ENCODE peak calls at places on chromosome 2, in five cellular contexts. G is H1, K is HepG2, N is K562, Y is endothelial cell of umbilical vein. H is an unnamed sample.

GRCh38 chr2:10960606-10961489 is 49.1 kb downstream of the KCNF1 start:
- DNase-seq in G (no peak), K (no peak), N (peak), Y (no peak), H (no peak)

GRCh38 chr2:57126410-57126809 is 920.2 kb upstream of the VRK2 start:
- DNase-seq in G (no peak), K (no peak), N (no peak), Y (no peak), H (no peak)

GRCh38 chr2:53672881-53673522 is 94.6 kb upstream of the CHAC2 start:
- DNase-seq in G (no peak), K (no peak), N (peak), Y (no peak), H (no peak)

GRCh38 chr2:64454316-64455030 is 511 bp downstream of the LGALSL start:
- DNase-seq in G (peak), K (no peak), N (peak), Y (peak), H (peak)

GRCh38 chr2:239368906-239369584 is 31.8 kb downstream of the HDAC4 start:
- DNase-seq in G (no peak), K (no peak), N (no peak), Y (no peak), H (no peak)

GRCh38 chr2:47354817-47355653 is 47.9 kb upstream of the MSH2 start:
- DNase-seq in G (no peak), K (no peak), N (no peak), Y (no peak), H (no peak)

GRCh38 chr2:72034353-72035095 is 113.1 kb downstream of the CYP26B1 start:
- DNase-seq in G (no peak), K (no peak), N (no peak), Y (no peak), H (no peak)

GRCh38 chr2:111101592-111101991 is 19.1 kb upstream of the BCL2L11 start:
- DNase-seq in G (no peak), K (no peak), N (no peak), Y (no peak), H (no peak)

GRCh38 chr2:63345285-63345633 is 243.0 kb downstream of the WDPCP start:
- DNase-seq in G (no peak), K (no peak), N (no peak), Y (no peak), H (no peak)

GRCh38 chr2:97743913-97744312 is 30.5 kb downstream of the ZAP70 start:
- DNase-seq in G (no peak), K (peak), N (no peak), Y (no peak), H (no peak)

GRCh38 chr2:69143726-69144360 is 130.9 kb downstream of the ANTXR1 start:
- DNase-seq in G (no peak), K (no peak), N (no peak), Y (no peak), H (no peak)

GRCh38 chr2:102268529-102269524 is 42.5 kb upstream of the IL1RL1 start:
- DNase-seq in G (no peak), K (no peak), N (no peak), Y (no peak), H (no peak)

GRCh38 chr2:197269173-197269572 is 41.4 kb downstream of the ANKRD44 start:
- DNase-seq in G (no peak), K (no peak), N (no peak), Y (no peak), H (no peak)

GRCh38 chr2:65491381-65491903 is 59.0 kb upstream of the SPRED2 start:
- DNase-seq in G (no peak), K (no peak), N (no peak), Y (peak), H (no peak)

GRCh38 chr2:191206613-191207471 is 38.4 kb upstream of the MYO1B start:
- DNase-seq in G (no peak), K (no peak), N (no peak), Y (no peak), H (no peak)

GRCh38 chr2:143802242-143802641 is 673.0 kb downstream of the ARHGAP15 start:
- DNase-seq in G (no peak), K (no peak), N (no peak), Y (no peak), H (peak)

GRCh38 chr2:127392133-127392827 is 4.5 kb upstream of the MAP3K2 start:
- DNase-seq in G (no peak), K (no peak), N (no peak), Y (no peak), H (no peak)

GRCh38 chr2:173990970-173991819 is 26.0 kb upstream of the SP3 start:
- DNase-seq in G (no peak), K (no peak), N (no peak), Y (peak), H (no peak)

GRCh38 chr2:74418312-74418711 is 3.1 kb downstream of the C2orf81 start:
- DNase-seq in G (no peak), K (no peak), N (no peak), Y (no peak), H (no peak)

GRCh38 chr2:209472871-209473270 is 49.0 kb downstream of the MAP2 start:
- DNase-seq in G (no peak), K (no peak), N (no peak), Y (peak), H (no peak)

GRCh38 chr2:149084924-149085795 is 46.7 kb downstream of the LYPD6B start:
- DNase-seq in G (no peak), K (no peak), N (no peak), Y (no peak), H (no peak)

GRCh38 chr2:189594305-189594704 is 13.7 kb upstream of the SLC40A1 start:
- DNase-seq in G (no peak), K (no peak), N (no peak), Y (no peak), H (no peak)

GRCh38 chr2:26018184-26018716 is 15.6 kb upstream of the RAB10 start:
- DNase-seq in G (peak), K (peak), N (peak), Y (peak), H (peak)

GRCh38 chr2:126513033-126513432 is 142.9 kb upstream of the GYPC start:
- DNase-seq in G (no peak), K (no peak), N (no peak), Y (no peak), H (no peak)

GRCh38 chr2:30655660-30656059 is 151.6 kb downstream of the CAPN13 start:
- DNase-seq in G (peak), K (no peak), N (no peak), Y (no peak), H (no peak)

GRCh38 chr2:239727776-239728600 is 297.2 kb downstream of the NDUFA10 start:
- DNase-seq in G (no peak), K (no peak), N (peak), Y (no peak), H (no peak)

GRCh38 chr2:10258726-10259125 is 44.0 kb upstream of the HPCAL1 start:
- DNase-seq in G (no peak), K (no peak), N (no peak), Y (no peak), H (no peak)

GRCh38 chr2:70141754-70142589 is 48.8 kb downstream of the C2orf42 start:
- DNase-seq in G (peak), K (peak), N (peak), Y (peak), H (peak)

GRCh38 chr2:53473236-53473635 is 294.4 kb upstream of the CHAC2 start:
- DNase-seq in G (no peak), K (peak), N (peak), Y (no peak), H (peak)

GRCh38 chr2:10329880-10330699 is 27.4 kb downstream of the HPCAL1 start:
- DNase-seq in G (no peak), K (peak), N (no peak), Y (peak), H (peak)

GRCh38 chr2:54983345-54984235 is 66.7 kb downstream of the RTN4 start:
- DNase-seq in G (no peak), K (no peak), N (no peak), Y (peak), H (no peak)

GRCh38 chr2:207419331-207419730 is 110.4 kb upstream of the CREB1 start:
- DNase-seq in G (no peak), K (no peak), N (no peak), Y (no peak), H (no peak)

GRCh38 chr2:161424992-161425391 is 8.9 kb downstream of the TBR1 start:
- DNase-seq in G (no peak), K (no peak), N (no peak), Y (no peak), H (no peak)

GRCh38 chr2:51490576-51491234 is 458.8 kb upstream of the NRXN1 start:
- DNase-seq in G (no peak), K (no peak), N (no peak), Y (no peak), H (no peak)

GRCh38 chr2:196660264-196660663 is 20.7 kb downstream of the CCDC150 start:
- DNase-seq in G (no peak), K (no peak), N (no peak), Y (peak), H (no peak)

GRCh38 chr2:25851740-25852503 is 26.4 kb downstream of the ASXL2 start:
- DNase-seq in G (no peak), K (peak), N (peak), Y (peak), H (peak)

GRCh38 chr2:48532824-48533223 is 2.9 kb downstream of the STON1 start:
- DNase-seq in G (no peak), K (no peak), N (no peak), Y (no peak), H (no peak)

GRCh38 chr2:162748566-162749215 is 89.9 kb downstream of the KCNH7 start:
- DNase-seq in G (no peak), K (no peak), N (no peak), Y (no peak), H (no peak)

GRCh38 chr2:234146087-234146826 is 95.8 kb downstream of the SPP2 start:
- DNase-seq in G (no peak), K (no peak), N (no peak), Y (peak), H (no peak)

GRCh38 chr2:62578837-62579640 is 73.0 kb upstream of the TMEM17 start:
- DNase-seq in G (no peak), K (peak), N (no peak), Y (peak), H (peak)

GRCh38 chr2:17331636-17332035 is 186.6 kb downstream of the RAD51AP2 start:
- DNase-seq in G (no peak), K (no peak), N (no peak), Y (no peak), H (no peak)

GRCh38 chr2:17327649-17328048 is 190.6 kb downstream of the RAD51AP2 start:
- DNase-seq in G (no peak), K (no peak), N (no peak), Y (no peak), H (no peak)

GRCh38 chr2:17328161-17328560 is 190.1 kb downstream of the RAD51AP2 start:
- DNase-seq in G (no peak), K (no peak), N (no peak), Y (no peak), H (no peak)

GRCh38 chr2:17326717-17327116 is 191.5 kb downstream of the RAD51AP2 start:
- DNase-seq in G (no peak), K (no peak), N (no peak), Y (no peak), H (no peak)
- TF ChIP-seq JUN in G (no peak), K (no peak), N (no peak), Y (no peak), H (no peak)

GRCh38 chr2:14831458-14831857 is 198.9 kb downstream of the LRATD1 start:
- DNase-seq in G (no peak), K (no peak), N (no peak), Y (no peak), H (no peak)

GRCh38 chr2:14827226-14828023 is 194.9 kb downstream of the LRATD1 start:
- DNase-seq in G (no peak), K (no peak), N (no peak), Y (no peak), H (no peak)

GRCh38 chr2:14826518-14826917 is 194.0 kb downstream of the LRATD1 start:
- DNase-seq in G (no peak), K (no peak), N (no peak), Y (no peak), H (no peak)

DNA sequence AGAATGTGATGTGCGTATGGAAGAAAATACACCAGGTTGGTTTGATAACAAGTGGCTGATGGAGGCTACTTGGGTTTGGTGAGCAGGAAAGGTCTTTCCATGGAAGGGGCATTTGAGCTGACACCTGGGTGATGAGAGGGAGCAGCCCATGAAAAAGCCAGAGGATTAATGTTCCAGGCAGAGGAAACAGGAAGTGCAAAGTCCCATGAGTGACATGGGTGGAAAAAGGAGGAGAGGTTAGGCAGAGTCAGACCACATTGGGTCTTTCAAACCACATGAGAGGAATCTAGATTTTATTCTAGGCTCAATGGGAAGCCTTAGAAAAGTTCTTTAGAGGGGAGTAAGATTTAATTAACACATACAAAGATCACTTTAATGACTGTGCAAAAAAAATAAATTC is 195.7 kb downstream of the LRATD1 start:
- DNase-seq in G (no peak), K (no peak), N (no peak), Y (no peak), H (no peak)
- TF ChIP-seq POLR2A in G (no peak), K (no peak), N (no peak), Y (no peak), H (no peak)

GRCh38 chr2:40101076-40101688 is 322.1 kb upstream of the THUMPD2 start:
- DNase-seq in G (no peak), K (no peak), N (no peak), Y (no peak), H (no peak)
- TF ChIP-seq JUN in G (no peak), K (no peak), N (no peak), Y (no peak), H (no peak)

GRCh38 chr2:231464576-231465540 is 574 bp upstream of the NCL start:
- DNase-seq in G (peak), K (peak), N (peak), Y (no peak), H (no peak)
- TF ChIP-seq POLR2A in G (peak), K (peak), N (peak), Y (peak), H (peak)